ENCODE peak calls at places on chromosomes 6 and 20, in six cellular contexts. F is activated T-cell treated with anti-CD3 and anti-CD28 coated beads, Interleukin-2, amount 50 U/mL, for 72 hours; C is stimulated activated CD8-positive, alpha-beta memory T cell treated with anti-CD3 and anti-CD28 coated beads, Interleukin-7, amount 100 ng/mL, for 4 hours; Z is activated CD4-positive, alpha-beta T cell treated with anti-CD3 and anti-CD28 coated beads, Interleukin-2, amount 50 U/mL, for 24 hours; T is left cardiac atrium; A is putamen. G is an unnamed sample.

GRCh38 chr6:15452182-15452941 is 206.5 kb downstream of the JARID2 start:
- DNase-seq in F (no peak), C (no peak), Z (no peak), T (no peak), A (no peak), G (no peak)

GRCh38 chr20:52179331-52180166 is 12.0 kb downstream of the ZFP64 start:
- DNase-seq in F (peak), C (no peak), Z (no peak), T (no peak), A (no peak), G (no peak)

GRCh38 chr20:35235881-35236280 is 9.4 kb downstream of the MMP24 start:
- DNase-seq in F (no peak), C (no peak), Z (no peak), T (peak), A (no peak), G (no peak)

GRCh38 chr6:44000164-44000842 is 126.9 kb downstream of the MRPL14 start:
- DNase-seq in F (peak), C (no peak), Z (no peak), T (no peak), A (no peak), G (no peak)

GRCh38 chr20:48711044-48711428 is 116.8 kb downstream of the PREX1 start:
- DNase-seq in F (no peak), C (no peak), Z (no peak), T (no peak), A (no peak), G (no peak)

GRCh38 chr6:51027283-51028065 is 208.8 kb downstream of the TFAP2B start:
- DNase-seq in F (no peak), C (no peak), Z (no peak), T (no peak), A (no peak), G (no peak)

GRCh38 chr20:297925-298754 is 770 bp downstream of the ZCCHC3 start:
- DNase-seq in F (peak), C (peak), Z (peak), T (peak), A (peak), G (peak)

GRCh38 chr6:54617730-54618129 is 228.8 kb upstream of the FAM83B start:
- DNase-seq in F (no peak), C (no peak), Z (no peak), T (no peak), A (no peak), G (no peak)

GRCh38 chr6:24520929-24521546 is 26.3 kb downstream of the ALDH5A1 start:
- DNase-seq in F (peak), C (peak), Z (no peak), T (peak), A (no peak), G (peak)

GRCh38 chr6:3731700-3732099 is 19.8 kb downstream of the PXDC1 start:
- DNase-seq in F (no peak), C (no peak), Z (no peak), T (no peak), A (peak), G (no peak)

GRCh38 chr20:23623666-23624065 is 14.1 kb downstream of the CST3 start:
- DNase-seq in F (no peak), C (no peak), Z (no peak), T (no peak), A (no peak), G (no peak)